ENCODE peak calls at places on chromosomes 4 and X, in seven cellular contexts. O is activated B cell treated with CpG ODN at 0.5 μM for 24 hours; C is CD4-positive, alpha-beta T cell; N is cardiac fibroblast; S is Calu3; J is lower leg skin; V is heart right ventricle. K is an unnamed sample.

GRCh38 chrX:68490644-68491043 is 8.2 kb upstream of the YIPF6 start:
- DNase-seq in N (peak; percentile 38), V (no peak), S (peak; percentile 41), C (no peak), O (no peak), J (no peak), K (no peak)

GRCh38 chr4:170853422-170854021 is 763.8 kb upstream of the AADAT start:
- DNase-seq in C (no peak), N (peak; percentile 27), J (no peak), S (peak; percentile 67), V (peak; percentile 10), O (no peak), K (no peak)

GRCh38 chrX:110915120-110915519 is 119.5 kb upstream of the CHRDL1 start:
- DNase-seq in J (no peak), S (no peak), V (no peak), C (no peak), O (no peak), N (peak; percentile 33), K (no peak)

GRCh38 chr4:68520985-68521384 is 55.1 kb downstream of the UGT2B17 start:
- DNase-seq in V (no peak), C (no peak), O (no peak), N (no peak), S (no peak), J (no peak), K (no peak)

GRCh38 chr4:159305129-159305528 is 202.2 kb downstream of the RAPGEF2 start:
- DNase-seq in C (no peak), S (no peak), O (no peak), N (no peak), V (no peak), J (no peak), K (no peak)

GRCh38 chr4:8100696-8101095 is 57.9 kb downstream of the ABLIM2 start:
- DNase-seq in J (no peak), N (peak; percentile 36), O (no peak), V (no peak), C (no peak), S (no peak), K (no peak)

GRCh38 chrX:19017271-19017670 is 33.4 kb upstream of the PHKA2 start:
- DNase-seq in V (peak; percentile 7), C (no peak), N (peak; percentile 22), J (no peak), S (peak; percentile 30), O (no peak), K (no peak)

GRCh38 chr4:78734451-78735003 is 41.6 kb upstream of the BMP2K start:
- DNase-seq in J (no peak), S (no peak), C (no peak), N (no peak), O (no peak), V (no peak), K (no peak)

GRCh38 chrX:154779261-154779660 is 16.6 kb downstream of the DKC1 start:
- DNase-seq in J (no peak), N (peak; percentile 82), C (no peak), V (no peak), S (no peak), O (no peak), K (no peak)

GRCh38 chr4:15043226-15043625 is 40.9 kb downstream of the CPEB2 start:
- DNase-seq in V (no peak), N (peak; percentile 30), S (no peak), C (no peak), J (no peak), O (no peak), K (no peak)

GRCh38 chrX:9466711-9467110 is 1.9 kb downstream of the TBL1X start:
- DNase-seq in S (no peak), V (no peak), J (no peak), O (no peak), N (no peak), C (no peak), K (no peak)

GRCh38 chr4:7414736-7415510 is 19.8 kb downstream of the PSAPL1 start:
- DNase-seq in S (no peak), V (no peak), O (no peak), J (no peak), N (no peak), C (no peak), K (no peak)

GRCh38 chr4:138078264-138078663 is 163.9 kb downstream of the SLC7A11 start:
- DNase-seq in C (no peak), N (no peak), V (no peak), S (no peak), J (no peak), O (no peak), K (no peak)

GRCh38 chr4:105978684-105979296 is 83.5 kb downstream of the NPNT start:
- DNase-seq in N (peak; percentile 79), C (no peak), O (no peak), V (peak; percentile 17), J (no peak), S (no peak), K (no peak)

GRCh38 chr4:149845643-149846208 is 30.1 kb upstream of the IQCM start:
- DNase-seq in O (no peak), S (peak; percentile 11), N (no peak), J (no peak), C (no peak), V (no peak), K (no peak)

GRCh38 chr4:165707126-165707525 is 165.9 kb upstream of the TLL1 start:
- DNase-seq in O (no peak), S (no peak), C (no peak), V (no peak), J (no peak), N (no peak), K (no peak)

GRCh38 chrX:37759878-37760418 is 19.9 kb upstream of the CYBB start:
- DNase-seq in V (no peak), N (no peak), S (no peak), C (no peak), O (no peak), J (no peak), K (no peak)

GRCh38 chr4:5636766-5637670 is 71.3 kb downstream of the EVC2 start:
- DNase-seq in C (no peak), V (no peak), S (no peak), O (no peak), J (no peak), N (peak; percentile 23), K (no peak)

GRCh38 chr4:67158669-67159068 is 386.6 kb downstream of the CENPC start:
- DNase-seq in V (no peak), J (no peak), C (no peak), O (no peak), S (no peak), N (no peak), K (no peak)

GRCh38 chrX:15474058-15474457 is 19.1 kb downstream of the PIR start:
- DNase-seq in C (no peak), J (no peak), O (no peak), V (no peak), N (no peak), S (no peak), K (no peak)

GRCh38 chr4:71932941-71933340 is 98.9 kb upstream of the NPFFR2 start:
- DNase-seq in V (no peak), J (no peak), C (no peak), O (no peak), N (peak; percentile 34), S (no peak), K (no peak)

GRCh38 chr4:15793506-15794363 is 15.6 kb downstream of the CD38 start:
- DNase-seq in C (no peak), J (no peak), O (no peak), S (no peak), V (no peak), N (no peak), K (no peak)

GRCh38 chr4:108417923-108418322 is 202.5 kb upstream of the RPL34 start:
- DNase-seq in C (no peak), V (no peak), S (no peak), O (no peak), J (no peak), N (peak; percentile 5), K (no peak)

GRCh38 chr4:112127736-112128322 is 17.4 kb upstream of the FAM241A start:
- DNase-seq in V (no peak), N (peak; percentile 70), S (no peak), J (no peak), C (no peak), O (no peak), K (no peak)

GRCh38 chrX:34893741-34894140 is 48.9 kb upstream of the FAM47B start:
- DNase-seq in S (no peak), N (no peak), J (no peak), V (no peak), C (no peak), O (no peak), K (no peak)

GRCh38 chr4:176641237-176641636 is 151.5 kb downstream of the VEGFC start:
- DNase-seq in J (no peak), N (peak; percentile 74), V (no peak), S (no peak), C (no peak), O (no peak), K (no peak)

GRCh38 chr4:42515156-42515884 is 118.0 kb downstream of the SHISA3 start:
- DNase-seq in C (no peak), S (no peak), V (no peak), N (no peak), J (no peak), O (no peak), K (no peak)

GRCh38 chr4:102678695-102679335 is 82.0 kb downstream of the MANBA start:
- DNase-seq in O (no peak), S (peak; percentile 2), C (no peak), J (no peak), N (no peak), V (no peak), K (no peak)

GRCh38 chrX:1534321-1535168 is 2.4 kb downstream of the P2RY8 start:
- DNase-seq in J (no peak), S (no peak), N (no peak), V (no peak), C (peak; percentile 28), O (peak; percentile 47), K (peak; percentile 31)

GRCh38 chr4:185730849-185731608 is 81.0 kb downstream of the SORBS2 start:
- DNase-seq in J (no peak), S (no peak), V (no peak), O (no peak), C (no peak), N (peak; percentile 84), K (no peak)
- TF ChIP-seq CTCF in J (no peak), S (no peak), V (no peak), O (no peak), C (no peak), N (no peak), K (no peak)

DNA sequence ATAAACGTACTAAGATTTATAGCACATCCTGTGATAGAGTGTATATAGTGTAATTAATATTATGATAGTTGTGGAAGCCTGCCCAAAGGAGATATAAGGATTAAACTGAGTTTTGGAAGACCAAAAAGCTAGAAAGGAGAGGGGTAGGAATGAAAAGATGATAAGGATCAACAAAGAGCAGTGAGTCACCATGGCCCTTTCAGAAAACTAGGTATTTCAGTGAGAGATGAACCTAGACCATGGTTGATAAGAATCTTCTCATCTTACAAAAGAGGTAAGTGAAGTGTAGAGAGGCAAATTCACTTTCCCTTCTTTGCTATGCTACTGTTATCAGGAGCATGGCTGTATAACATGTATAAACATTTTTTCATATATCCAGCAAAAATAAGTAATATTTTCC is 133.8 kb upstream of the PLAC1 start:
- DNase-seq in V (no peak), J (no peak), N (no peak), S (no peak), C (no peak), O (no peak), K (no peak)
- TF ChIP-seq CTCF in V (no peak), J (no peak), N (no peak), S (no peak), C (no peak), O (no peak), K (no peak)

GRCh38 chr4:2241410-2242353 is at the start of the genes HAUS3 and POLN:
- DNase-seq in N (peak; percentile 98), C (peak; percentile 99), V (peak; percentile 99), S (peak; percentile 95), J (peak; percentile 96), O (peak; percentile 99), K (peak; percentile 99)
- TF ChIP-seq CTCF in N (peak; percentile 24), C (no peak), V (no peak), S (no peak), J (no peak), O (no peak), K (no peak)

GRCh38 chr4:98341309-98341708 is 80.1 kb downstream of the RAP1GDS1 start:
- DNase-seq in N (peak; percentile 53), V (no peak), S (no peak), O (no peak), C (no peak), J (no peak), K (no peak)
- TF ChIP-seq CTCF in N (no peak), V (no peak), S (no peak), O (no peak), C (no peak), J (no peak), K (no peak)